ENCODE peak calls at places on chromosome 19, in eight cellular contexts. One of them, this sample, is unnamed.

GRCh38 chr19:37855098-37855497 is 51.3 kb downstream of the WDR87 start:
- DNase-seq in body of pancreas: peak; percentile 36
- DNase-seq in heart right ventricle: peak; percentile 61
- DNase-seq in hepatocyte: no peak
- DNase-seq in fibroblast of the aortic adventitia: peak; percentile 20
- DNase-seq in colonic mucosa: peak; percentile 39
- DNase-seq in CD4-positive, alpha-beta memory T cell: no peak
- DNase-seq in right atrium auricular region: no peak
- DNase-seq in this sample: peak; percentile 5

GRCh38 chr19:29942404-29943261 is 594 bp downstream of the URI1 start:
- DNase-seq in body of pancreas: peak; percentile 73
- DNase-seq in heart right ventricle: peak; percentile 72
- DNase-seq in hepatocyte: peak; percentile 78
- DNase-seq in fibroblast of the aortic adventitia: peak; percentile 11
- DNase-seq in colonic mucosa: peak; percentile 67
- DNase-seq in CD4-positive, alpha-beta memory T cell: peak; percentile 79
- DNase-seq in right atrium auricular region: no peak
- DNase-seq in this sample: peak; percentile 75

GRCh38 chr19:10158485-10158884 is 36.3 kb downstream of the DNMT1 start:
- DNase-seq in body of pancreas: no peak
- DNase-seq in heart right ventricle: no peak
- DNase-seq in hepatocyte: no peak
- DNase-seq in fibroblast of the aortic adventitia: no peak
- DNase-seq in colonic mucosa: no peak
- DNase-seq in CD4-positive, alpha-beta memory T cell: no peak
- DNase-seq in right atrium auricular region: no peak
- DNase-seq in this sample: peak; percentile 29

GRCh38 chr19:40799558-40800338 is 757 bp downstream of the EGLN2 start:
- DNase-seq in body of pancreas: no peak
- DNase-seq in heart right ventricle: peak; percentile 75
- DNase-seq in hepatocyte: peak; percentile 66
- DNase-seq in fibroblast of the aortic adventitia: no peak
- DNase-seq in colonic mucosa: peak; percentile 58
- DNase-seq in CD4-positive, alpha-beta memory T cell: peak; percentile 39
- DNase-seq in right atrium auricular region: no peak
- DNase-seq in this sample: peak; percentile 82

GRCh38 chr19:35226748-35227147 is 1.8 kb downstream of the FAM187B start:
- DNase-seq in body of pancreas: no peak
- DNase-seq in heart right ventricle: no peak
- DNase-seq in hepatocyte: no peak
- DNase-seq in fibroblast of the aortic adventitia: no peak
- DNase-seq in colonic mucosa: no peak
- DNase-seq in CD4-positive, alpha-beta memory T cell: no peak
- DNase-seq in right atrium auricular region: peak; percentile 9
- DNase-seq in this sample: no peak

GRCh38 chr19:41323430-41324125 is 13.6 kb downstream of the CCDC97 start:
- DNase-seq in body of pancreas: peak; percentile 31
- DNase-seq in heart right ventricle: peak; percentile 72
- DNase-seq in hepatocyte: peak; percentile 88
- DNase-seq in fibroblast of the aortic adventitia: peak; percentile 96
- DNase-seq in colonic mucosa: peak; percentile 52
- DNase-seq in CD4-positive, alpha-beta memory T cell: no peak
- DNase-seq in right atrium auricular region: peak; percentile 83
- DNase-seq in this sample: no peak

GRCh38 chr19:12093777-12094176 is 29.2 kb downstream of the ZNF844 start:
- DNase-seq in body of pancreas: no peak
- DNase-seq in heart right ventricle: no peak
- DNase-seq in hepatocyte: no peak
- DNase-seq in fibroblast of the aortic adventitia: no peak
- DNase-seq in colonic mucosa: no peak
- DNase-seq in CD4-positive, alpha-beta memory T cell: no peak
- DNase-seq in right atrium auricular region: no peak
- DNase-seq in this sample: no peak

GRCh38 chr19:42281175-42282035 is 12.4 kb downstream of the CIC start:
- DNase-seq in body of pancreas: peak; percentile 44
- DNase-seq in heart right ventricle: peak; percentile 73
- DNase-seq in hepatocyte: peak; percentile 81
- DNase-seq in fibroblast of the aortic adventitia: peak; percentile 68
- DNase-seq in colonic mucosa: peak; percentile 62
- DNase-seq in CD4-positive, alpha-beta memory T cell: peak; percentile 62
- DNase-seq in right atrium auricular region: peak; percentile 76
- DNase-seq in this sample: peak; percentile 52

GRCh38 chr19:4609878-4610511 is 29.3 kb upstream of the TNFAIP8L1 start:
- DNase-seq in body of pancreas: peak; percentile 51
- DNase-seq in heart right ventricle: peak; percentile 74
- DNase-seq in hepatocyte: no peak
- DNase-seq in fibroblast of the aortic adventitia: no peak
- DNase-seq in colonic mucosa: no peak
- DNase-seq in CD4-positive, alpha-beta memory T cell: no peak
- DNase-seq in right atrium auricular region: no peak
- DNase-seq in this sample: no peak

GRCh38 chr19:13051581-13052165 is 51.0 kb downstream of the LYL1 start:
- DNase-seq in body of pancreas: peak; percentile 84
- DNase-seq in heart right ventricle: peak; percentile 67
- DNase-seq in hepatocyte: peak; percentile 91
- DNase-seq in fibroblast of the aortic adventitia: no peak
- DNase-seq in colonic mucosa: peak; percentile 84
- DNase-seq in CD4-positive, alpha-beta memory T cell: no peak
- DNase-seq in right atrium auricular region: no peak
- DNase-seq in this sample: peak; percentile 83

GRCh38 chr19:33805313-33805712 is 8.6 kb downstream of the KCTD15 start:
- DNase-seq in body of pancreas: no peak
- DNase-seq in heart right ventricle: no peak
- DNase-seq in hepatocyte: no peak
- DNase-seq in fibroblast of the aortic adventitia: no peak
- DNase-seq in colonic mucosa: no peak
- DNase-seq in CD4-positive, alpha-beta memory T cell: no peak
- DNase-seq in right atrium auricular region: no peak
- DNase-seq in this sample: no peak

GRCh38 chr19:16571689-16572331 is 405 bp downstream of the SLC35E1 start:
- DNase-seq in body of pancreas: peak; percentile 39
- DNase-seq in heart right ventricle: peak; percentile 42
- DNase-seq in hepatocyte: peak; percentile 55
- DNase-seq in fibroblast of the aortic adventitia: no peak
- DNase-seq in colonic mucosa: no peak
- DNase-seq in CD4-positive, alpha-beta memory T cell: peak; percentile 68
- DNase-seq in right atrium auricular region: no peak
- DNase-seq in this sample: no peak

GRCh38 chr19:51333836-51334460 is 8.0 kb downstream of the VSIG10L start:
- DNase-seq in body of pancreas: no peak
- DNase-seq in heart right ventricle: no peak
- DNase-seq in hepatocyte: no peak
- DNase-seq in fibroblast of the aortic adventitia: no peak
- DNase-seq in colonic mucosa: no peak
- DNase-seq in CD4-positive, alpha-beta memory T cell: no peak
- DNase-seq in right atrium auricular region: no peak
- DNase-seq in this sample: peak; percentile 12

GRCh38 chr19:36041831-36042230 is 9.2 kb upstream of the CLIP3 start:
- DNase-seq in body of pancreas: peak; percentile 16
- DNase-seq in heart right ventricle: no peak
- DNase-seq in hepatocyte: peak; percentile 66
- DNase-seq in fibroblast of the aortic adventitia: peak; percentile 89
- DNase-seq in colonic mucosa: no peak
- DNase-seq in CD4-positive, alpha-beta memory T cell: no peak
- DNase-seq in right atrium auricular region: no peak
- DNase-seq in this sample: no peak

GRCh38 chr19:39409886-39410619 is 2.4 kb upstream of the PLEKHG2 start:
- DNase-seq in body of pancreas: peak; percentile 66
- DNase-seq in heart right ventricle: peak; percentile 87
- DNase-seq in hepatocyte: peak; percentile 91
- DNase-seq in fibroblast of the aortic adventitia: peak; percentile 65
- DNase-seq in colonic mucosa: peak; percentile 76
- DNase-seq in CD4-positive, alpha-beta memory T cell: peak; percentile 87
- DNase-seq in right atrium auricular region: peak; percentile 85
- DNase-seq in this sample: peak; percentile 83
- H3K4me3 ChIP-seq in body of pancreas: peak overlapping the region; percentile 42
- H3K4me3 ChIP-seq in heart right ventricle: peak overlapping the region; percentile 94
- H3K4me3 ChIP-seq in hepatocyte: peak overlapping the region; percentile 77
- H3K4me3 ChIP-seq in fibroblast of the aortic adventitia: peak overlapping the region; percentile 74
- H3K4me3 ChIP-seq in colonic mucosa: peak overlapping the region; percentile 96
- H3K4me3 ChIP-seq in CD4-positive, alpha-beta memory T cell: peak overlapping the region; percentile 68
- H3K4me3 ChIP-seq in right atrium auricular region: peak overlapping the region; percentile 86
- H3K4me3 ChIP-seq in this sample: peak overlapping the region; percentile 92

GRCh38 chr19:6522712-6523111 is 8.1 kb upstream of the TNFSF9 start:
- DNase-seq in body of pancreas: no peak
- DNase-seq in heart right ventricle: no peak
- DNase-seq in hepatocyte: no peak
- DNase-seq in fibroblast of the aortic adventitia: no peak
- DNase-seq in colonic mucosa: no peak
- DNase-seq in CD4-positive, alpha-beta memory T cell: no peak
- DNase-seq in right atrium auricular region: no peak
- DNase-seq in this sample: no peak
- H3K4me3 ChIP-seq in body of pancreas: no peak overlapping the region
- H3K4me3 ChIP-seq in heart right ventricle: no peak overlapping the region
- H3K4me3 ChIP-seq in hepatocyte: no peak overlapping the region
- H3K4me3 ChIP-seq in fibroblast of the aortic adventitia: no peak overlapping the region
- H3K4me3 ChIP-seq in colonic mucosa: no peak overlapping the region
- H3K4me3 ChIP-seq in CD4-positive, alpha-beta memory T cell: no peak overlapping the region
- H3K4me3 ChIP-seq in right atrium auricular region: no peak overlapping the region
- H3K4me3 ChIP-seq in this sample: no peak overlapping the region

GRCh38 chr19:8615022-8615421 is 4.5 kb upstream of the ADAMTS10 start:
- DNase-seq in body of pancreas: no peak
- DNase-seq in heart right ventricle: no peak
- DNase-seq in hepatocyte: no peak
- DNase-seq in fibroblast of the aortic adventitia: peak; percentile 35
- DNase-seq in colonic mucosa: no peak
- DNase-seq in CD4-positive, alpha-beta memory T cell: no peak
- DNase-seq in right atrium auricular region: no peak
- DNase-seq in this sample: no peak

GRCh38 chr19:8616861-8617260 is 6.3 kb upstream of the ADAMTS10 start:
- DNase-seq in body of pancreas: no peak
- DNase-seq in heart right ventricle: no peak
- DNase-seq in hepatocyte: no peak
- DNase-seq in fibroblast of the aortic adventitia: no peak
- DNase-seq in colonic mucosa: no peak
- DNase-seq in CD4-positive, alpha-beta memory T cell: no peak
- DNase-seq in right atrium auricular region: no peak
- DNase-seq in this sample: no peak

GRCh38 chr19:8617984-8618383 is 7.5 kb upstream of the ADAMTS10 start:
- DNase-seq in body of pancreas: no peak
- DNase-seq in heart right ventricle: no peak
- DNase-seq in hepatocyte: no peak
- DNase-seq in fibroblast of the aortic adventitia: no peak
- DNase-seq in colonic mucosa: no peak
- DNase-seq in CD4-positive, alpha-beta memory T cell: no peak
- DNase-seq in right atrium auricular region: no peak
- DNase-seq in this sample: no peak

GRCh38 chr19:8614455-8614854 is 3.9 kb upstream of the ADAMTS10 start:
- DNase-seq in body of pancreas: no peak
- DNase-seq in heart right ventricle: no peak
- DNase-seq in hepatocyte: no peak
- DNase-seq in fibroblast of the aortic adventitia: no peak
- DNase-seq in colonic mucosa: no peak
- DNase-seq in CD4-positive, alpha-beta memory T cell: no peak
- DNase-seq in right atrium auricular region: no peak
- DNase-seq in this sample: no peak

GRCh38 chr19:8615813-8616596 is 5.5 kb upstream of the ADAMTS10 start:
- DNase-seq in body of pancreas: peak; percentile 55
- DNase-seq in heart right ventricle: peak; percentile 49
- DNase-seq in hepatocyte: peak; percentile 64
- DNase-seq in fibroblast of the aortic adventitia: peak; percentile 68
- DNase-seq in colonic mucosa: peak; percentile 46
- DNase-seq in CD4-positive, alpha-beta memory T cell: peak; percentile 63
- DNase-seq in right atrium auricular region: peak; percentile 79
- DNase-seq in this sample: peak; percentile 71
- H3K4me3 ChIP-seq in body of pancreas: no peak overlapping the region
- H3K4me3 ChIP-seq in heart right ventricle: no peak overlapping the region
- H3K4me3 ChIP-seq in hepatocyte: no peak overlapping the region
- H3K4me3 ChIP-seq in fibroblast of the aortic adventitia: no peak overlapping the region
- H3K4me3 ChIP-seq in colonic mucosa: no peak overlapping the region
- H3K4me3 ChIP-seq in CD4-positive, alpha-beta memory T cell: no peak overlapping the region
- H3K4me3 ChIP-seq in right atrium auricular region: no peak overlapping the region
- H3K4me3 ChIP-seq in this sample: no peak overlapping the region

DNA sequence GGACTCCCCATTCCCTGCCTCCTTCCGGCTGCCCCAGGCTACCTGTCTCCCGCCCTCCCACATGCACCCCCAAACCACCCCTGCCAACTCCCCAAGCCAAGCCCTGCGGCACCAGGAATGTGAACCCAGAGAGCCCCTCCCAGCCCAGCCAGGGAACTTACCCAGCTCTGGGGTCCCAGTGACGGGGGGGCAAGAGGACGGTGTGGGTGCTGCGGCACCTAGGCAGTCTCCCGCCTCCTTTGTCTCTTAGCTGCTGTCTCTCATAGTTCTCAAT is 558 bp downstream of the PLEKHA4 start:
- DNase-seq in body of pancreas: no peak
- DNase-seq in heart right ventricle: no peak
- DNase-seq in hepatocyte: no peak
- DNase-seq in fibroblast of the aortic adventitia: no peak
- DNase-seq in colonic mucosa: no peak
- DNase-seq in CD4-positive, alpha-beta memory T cell: no peak
- DNase-seq in right atrium auricular region: no peak
- DNase-seq in this sample: no peak
- H3K4me3 ChIP-seq in body of pancreas: no peak overlapping the region
- H3K4me3 ChIP-seq in heart right ventricle: peak overlapping the region; percentile 47
- H3K4me3 ChIP-seq in hepatocyte: no peak overlapping the region
- H3K4me3 ChIP-seq in fibroblast of the aortic adventitia: peak overlapping the region; percentile 78
- H3K4me3 ChIP-seq in colonic mucosa: peak overlapping the region; percentile 15
- H3K4me3 ChIP-seq in CD4-positive, alpha-beta memory T cell: no peak overlapping the region
- H3K4me3 ChIP-seq in right atrium auricular region: peak overlapping the region; percentile 40
- H3K4me3 ChIP-seq in this sample: no peak overlapping the region

DNA sequence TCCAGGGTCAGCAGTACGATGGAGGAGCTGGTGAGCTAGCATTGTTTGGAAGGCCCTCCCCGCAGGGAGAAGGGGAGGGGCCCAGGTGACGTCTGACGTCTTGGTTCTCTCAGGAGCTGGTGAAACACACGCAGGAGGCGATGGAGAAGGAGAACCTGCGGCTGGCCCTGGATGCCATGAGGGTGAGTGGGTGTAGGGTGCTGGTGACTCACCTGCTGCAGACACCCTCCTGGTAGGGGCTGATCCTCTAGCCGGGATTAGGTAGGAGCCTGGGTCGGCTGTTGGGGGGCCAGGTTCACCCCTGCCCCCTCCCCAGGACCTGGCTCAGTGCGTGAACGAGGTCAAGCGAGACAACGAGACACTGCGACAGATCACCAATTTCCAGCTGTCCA is 55.8 kb downstream of the VAV1 start:
- DNase-seq in body of pancreas: no peak
- DNase-seq in heart right ventricle: no peak
- DNase-seq in hepatocyte: no peak
- DNase-seq in fibroblast of the aortic adventitia: no peak
- DNase-seq in colonic mucosa: no peak
- DNase-seq in CD4-positive, alpha-beta memory T cell: no peak
- DNase-seq in right atrium auricular region: no peak
- DNase-seq in this sample: no peak
- H3K4me3 ChIP-seq in body of pancreas: no peak overlapping the region
- H3K4me3 ChIP-seq in heart right ventricle: no peak overlapping the region
- H3K4me3 ChIP-seq in hepatocyte: no peak overlapping the region
- H3K4me3 ChIP-seq in fibroblast of the aortic adventitia: no peak overlapping the region
- H3K4me3 ChIP-seq in colonic mucosa: no peak overlapping the region
- H3K4me3 ChIP-seq in CD4-positive, alpha-beta memory T cell: no peak overlapping the region
- H3K4me3 ChIP-seq in right atrium auricular region: no peak overlapping the region
- H3K4me3 ChIP-seq in this sample: no peak overlapping the region

This sample was measured in mucosa of descending colon.